ENCODE peak calls at places on chromosome 14, in four cellular contexts. One of them, this sample, is unnamed.

GRCh38 chr14:68783408-68784297 is 9.2 kb downstream of the ZFP36L1 start:
- DNase-seq in NCI-H1417: no peak
- DNase-seq in activated gamma-delta T cell treated with Interleukin-2 at 50 U/mL for 16 hours: no peak
- DNase-seq in posterior vena cava: no peak
- DNase-seq in this sample: no peak

GRCh38 chr14:100439781-100440180 is 116.6 kb downstream of the SLC25A47 start:
- DNase-seq in activated gamma-delta T cell treated with Interleukin-2 at 50 U/mL for 16 hours: no peak
- DNase-seq in posterior vena cava: no peak
- DNase-seq in NCI-H1417: no peak
- DNase-seq in this sample: no peak

GRCh38 chr14:20417250-20418186 is 4.2 kb upstream of the TEP1 start:
- DNase-seq in posterior vena cava: no peak
- DNase-seq in NCI-H1417: peak
- DNase-seq in activated gamma-delta T cell treated with Interleukin-2 at 50 U/mL for 16 hours: no peak
- DNase-seq in this sample: no peak

GRCh38 chr14:69931960-69932359 is 52.7 kb downstream of the SMOC1 start:
- DNase-seq in posterior vena cava: no peak
- DNase-seq in NCI-H1417: no peak
- DNase-seq in activated gamma-delta T cell treated with Interleukin-2 at 50 U/mL for 16 hours: peak
- DNase-seq in this sample: no peak

GRCh38 chr14:32038876-32039275 is 38.2 kb upstream of the ARHGAP5 start:
- DNase-seq in NCI-H1417: peak
- DNase-seq in activated gamma-delta T cell treated with Interleukin-2 at 50 U/mL for 16 hours: no peak
- DNase-seq in posterior vena cava: no peak
- DNase-seq in this sample: no peak

GRCh38 chr14:103108749-103109207 is 14.3 kb downstream of the EXOC3L4 start:
- DNase-seq in posterior vena cava: no peak
- DNase-seq in activated gamma-delta T cell treated with Interleukin-2 at 50 U/mL for 16 hours: no peak
- DNase-seq in NCI-H1417: peak
- DNase-seq in this sample: no peak

GRCh38 chr14:105925615-105926414 is 399.4 kb downstream of the TMEM121 start:
- DNase-seq in NCI-H1417: no peak
- DNase-seq in posterior vena cava: peak
- DNase-seq in activated gamma-delta T cell treated with Interleukin-2 at 50 U/mL for 16 hours: no peak
- DNase-seq in this sample: no peak

GRCh38 chr14:87869619-87870583 is 123.1 kb downstream of the GALC start:
- DNase-seq in NCI-H1417: no peak
- DNase-seq in activated gamma-delta T cell treated with Interleukin-2 at 50 U/mL for 16 hours: no peak
- DNase-seq in posterior vena cava: no peak
- DNase-seq in this sample: no peak

GRCh38 chr14:90599748-90600507 is 203.1 kb downstream of the CALM1 start:
- DNase-seq in posterior vena cava: peak
- DNase-seq in NCI-H1417: peak
- DNase-seq in activated gamma-delta T cell treated with Interleukin-2 at 50 U/mL for 16 hours: no peak
- DNase-seq in this sample: no peak

GRCh38 chr14:49970474-49971147 is 77.7 kb downstream of the ARF6 start:
- DNase-seq in activated gamma-delta T cell treated with Interleukin-2 at 50 U/mL for 16 hours: no peak
- DNase-seq in posterior vena cava: no peak
- DNase-seq in NCI-H1417: peak
- DNase-seq in this sample: no peak